ENCODE peak calls at places on chromosomes 3 and 15, in four cellular contexts. X is K562, I is A549, L is H1. A is an unnamed sample.

GRCh38 chr3:22013641-22014040 is 262.6 kb upstream of the ZNF385D start:
- DNase-seq in X (no peak), I (no peak), L (no peak), A (no peak)

GRCh38 chr15:70081612-70082011 is 16.1 kb downstream of the TLE3 start:
- DNase-seq in X (no peak), I (no peak), L (no peak), A (no peak)

GRCh38 chr15:92958105-92958504 is 58.0 kb downstream of the CHD2 start:
- DNase-seq in X (no peak), I (no peak), L (no peak), A (no peak)

GRCh38 chr3:154050216-154050615 is 71.0 kb upstream of the ARHGEF26 start:
- DNase-seq in X (no peak), I (no peak), L (no peak), A (no peak)

GRCh38 chr15:43776718-43777292 is at the start of gene ELL3:
- DNase-seq in X (peak; percentile 60), I (peak; percentile 69), L (no peak), A (peak; percentile 61)

GRCh38 chr3:15903776-15904720 is 106.3 kb upstream of the ANKRD28 start:
- DNase-seq in X (no peak), I (no peak), L (no peak), A (no peak)

GRCh38 chr15:55196011-55196410 is 730 bp downstream of the RSL24D1 start:
- DNase-seq in X (no peak), I (no peak), L (no peak), A (no peak)

GRCh38 chr15:74531144-74531811 is 9.7 kb upstream of the ARID3B start:
- DNase-seq in X (no peak), I (no peak), L (peak; percentile 55), A (no peak)

GRCh38 chr3:118963711-118964110 is 70.9 kb downstream of the IGSF11 start:
- DNase-seq in X (no peak), I (no peak), L (no peak), A (no peak)

GRCh38 chr3:119538772-119539171 is 20.6 kb downstream of the CD80 start:
- DNase-seq in X (no peak), I (no peak), L (no peak), A (no peak)

GRCh38 chr3:155079795-155080546 is at the start of gene MME:
- DNase-seq in X (peak; percentile 18), I (no peak), L (peak; percentile 84), A (peak; percentile 76)

GRCh38 chr3:124701687-124702086 is 28.6 kb upstream of the UMPS start:
- DNase-seq in X (no peak), I (no peak), L (no peak), A (no peak)

DNA sequence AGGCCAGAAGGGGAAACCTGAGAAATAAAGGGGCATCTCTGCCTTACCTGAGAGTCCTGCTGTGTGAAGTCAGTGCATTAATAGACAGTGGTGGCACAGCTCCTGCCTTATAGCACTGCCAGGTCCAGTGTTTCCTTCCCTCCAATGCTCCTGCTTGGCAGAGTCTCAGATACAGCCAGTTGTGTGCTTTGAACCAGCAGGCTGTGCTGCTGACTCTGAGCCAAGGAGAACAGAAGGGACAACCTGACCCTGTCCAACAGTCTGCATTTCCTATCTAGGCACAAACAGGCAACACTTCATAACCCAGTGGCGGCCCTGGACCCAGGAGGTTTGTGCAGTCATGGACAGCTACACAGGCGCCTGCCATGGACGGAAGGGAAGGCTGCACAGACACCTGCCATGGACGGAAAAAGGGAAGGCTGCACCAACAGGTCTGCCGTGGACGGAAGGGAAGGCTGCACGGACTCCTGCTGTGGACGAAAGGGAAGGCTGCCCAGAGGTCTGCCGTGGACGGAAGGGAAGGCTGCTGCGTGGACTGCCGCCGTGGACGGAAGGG is 33.9 kb upstream of the PLXNA1 start:
- DNase-seq in X (no peak), I (no peak), L (no peak), A (no peak)
- TF ChIP-seq RFX5 in X (no peak), I (no peak), L (no peak), A (no peak)

DNA sequence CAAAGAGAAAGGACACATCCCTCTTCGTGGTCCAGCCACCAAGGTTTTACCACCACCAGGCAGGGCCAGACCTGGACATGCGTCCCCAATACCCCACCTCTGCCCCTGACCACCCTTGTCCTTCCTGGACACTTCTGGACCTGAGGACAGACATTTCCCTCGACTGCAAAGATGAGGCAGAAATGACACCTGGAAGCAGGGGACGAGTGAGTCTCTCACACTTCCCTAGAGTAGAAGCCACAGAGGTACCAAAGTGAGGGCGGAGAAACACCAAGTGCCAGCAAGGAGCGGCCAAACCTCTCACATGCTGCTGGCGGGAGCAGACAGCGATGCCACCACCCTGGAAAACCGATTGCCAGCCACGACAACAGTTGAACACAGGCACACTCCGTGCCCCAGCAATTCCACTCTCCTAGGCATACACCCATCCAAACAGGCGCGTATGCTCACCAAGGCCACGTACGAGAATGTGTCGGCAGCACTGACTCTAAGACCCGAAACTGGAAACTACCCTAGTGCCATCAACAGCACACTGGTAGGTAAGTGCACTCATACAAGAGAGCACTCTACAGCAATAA is 207.0 kb upstream of the NSMCE3 start:
- DNase-seq in X (no peak), I (no peak), L (no peak), A (no peak)
- TF ChIP-seq CHD2 in X (no peak), I (no peak), L (no peak), A (no peak)

DNA sequence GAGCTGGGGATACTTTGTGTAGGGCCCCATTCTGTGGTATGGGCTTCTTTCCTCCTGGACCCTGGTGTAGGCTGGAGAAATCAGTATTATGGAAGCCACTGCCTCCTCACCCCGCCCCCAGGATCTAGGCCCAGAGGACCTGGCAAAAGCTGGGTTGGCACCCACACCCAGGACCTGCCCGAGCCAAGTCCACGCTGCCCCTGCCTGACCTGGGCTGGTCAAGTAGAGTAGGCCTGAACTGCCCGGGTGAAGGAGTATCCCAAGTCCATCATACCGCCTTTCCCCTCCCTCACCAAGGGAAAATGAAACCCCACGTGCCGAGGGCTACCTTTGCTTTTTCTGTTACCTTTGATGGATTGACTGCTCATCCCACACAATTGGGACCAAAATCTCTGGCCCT is 37.7 kb upstream of the TRAK1 start:
- DNase-seq in X (no peak), I (no peak), L (no peak), A (no peak)
- TF ChIP-seq RFX5 in X (no peak), I (no peak), L (no peak), A (no peak)

DNA sequence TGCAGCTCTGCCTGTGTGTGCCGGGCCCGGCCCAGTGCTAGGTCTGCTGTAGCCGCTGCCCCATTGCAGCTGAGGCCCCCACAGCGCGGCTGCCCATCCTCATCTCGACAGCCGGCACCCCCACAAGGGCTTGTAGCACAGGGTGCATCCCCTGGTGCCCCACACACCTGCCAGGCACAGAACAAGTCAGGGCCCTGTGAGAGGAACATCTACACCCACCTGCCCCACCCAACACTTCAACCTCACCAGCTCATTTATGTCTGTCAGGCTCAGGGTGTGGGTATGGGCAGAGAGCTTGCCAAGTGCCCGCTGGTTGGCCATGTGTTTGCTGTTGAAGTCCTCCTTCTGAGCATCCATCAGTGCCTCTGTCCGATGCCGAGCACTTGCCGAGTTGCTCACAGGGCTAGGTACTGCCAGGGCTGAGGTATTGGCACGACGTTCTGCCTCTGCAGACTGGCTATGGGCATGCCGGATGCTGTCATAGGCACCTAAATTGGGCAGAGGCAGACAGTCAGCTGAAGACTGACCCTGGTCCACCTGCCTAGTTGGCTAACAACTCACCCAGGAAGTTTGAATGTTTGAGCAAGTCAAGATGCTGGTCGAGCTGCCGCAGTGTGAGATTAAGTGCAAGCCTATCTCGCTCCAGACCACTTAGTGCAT is 2.4 kb upstream of the USP19 start:
- DNase-seq in X (no peak), I (no peak), L (no peak), A (no peak)
- TF ChIP-seq CHD2 in X (no peak), I (no peak), L (no peak), A (no peak)

GRCh38 chr15:66094331-66094730 is 159.2 kb downstream of the MEGF11 start:
- DNase-seq in X (no peak), I (no peak), L (no peak), A (no peak)

GRCh38 chr15:66092053-66092976 is 161.2 kb downstream of the MEGF11 start:
- DNase-seq in X (no peak), I (no peak), L (no peak), A (no peak)

GRCh38 chr15:66085128-66085527 is 168.4 kb downstream of the MEGF11 start:
- DNase-seq in X (no peak), I (peak; percentile 18), L (peak; percentile 79), A (no peak)

GRCh38 chr15:66084704-66085103 is 168.8 kb downstream of the MEGF11 start:
- DNase-seq in X (no peak), I (no peak), L (no peak), A (no peak)

DNA sequence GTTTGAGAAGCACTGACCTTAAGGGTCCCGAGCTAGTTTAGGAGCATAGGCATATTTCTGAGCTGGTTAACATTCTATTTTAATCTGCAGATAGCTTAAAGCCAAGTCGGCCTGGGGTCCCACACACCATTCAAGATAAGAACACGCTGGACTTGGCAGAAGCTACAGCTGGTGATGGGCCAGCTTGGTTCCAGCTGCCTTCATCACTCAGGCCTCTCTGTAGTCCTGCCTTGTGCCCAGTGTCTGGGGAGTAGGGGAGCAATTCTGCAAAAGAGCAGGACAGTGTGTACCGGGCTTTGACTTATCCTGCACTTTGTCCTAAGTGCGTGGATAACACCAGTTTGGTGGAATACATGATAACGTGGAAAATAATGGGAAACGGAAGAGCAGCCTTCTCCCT is 164.5 kb downstream of the MEGF11 start:
- DNase-seq in X (no peak), I (no peak), L (no peak), A (peak; percentile 45)
- TF ChIP-seq RFX5 in X (no peak), I (no peak), L (no peak), A (no peak)

DNA sequence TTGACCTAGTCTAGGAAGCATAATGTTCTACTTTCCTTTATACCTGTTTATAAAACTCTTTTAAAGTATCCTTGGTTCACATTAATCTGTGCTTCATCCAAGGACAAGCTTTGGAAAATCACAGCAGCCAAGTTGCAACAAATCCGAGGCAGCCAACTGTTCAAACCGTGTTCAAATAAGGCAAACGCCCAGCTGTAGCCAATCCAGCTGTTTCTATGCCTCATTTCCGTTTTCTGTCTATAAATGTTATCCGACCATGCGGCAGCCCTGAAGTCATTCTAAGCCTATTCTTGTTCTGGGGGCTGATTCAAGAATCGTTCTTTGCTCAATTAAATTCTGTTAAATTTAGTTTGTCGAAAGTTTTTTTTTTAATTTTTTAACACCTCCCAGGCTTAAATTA is 78.3 kb downstream of the FMN1 start:
- DNase-seq in X (no peak), I (no peak), L (no peak), A (no peak)
- TF ChIP-seq CHD2 in X (no peak), I (no peak), L (no peak), A (no peak)

DNA sequence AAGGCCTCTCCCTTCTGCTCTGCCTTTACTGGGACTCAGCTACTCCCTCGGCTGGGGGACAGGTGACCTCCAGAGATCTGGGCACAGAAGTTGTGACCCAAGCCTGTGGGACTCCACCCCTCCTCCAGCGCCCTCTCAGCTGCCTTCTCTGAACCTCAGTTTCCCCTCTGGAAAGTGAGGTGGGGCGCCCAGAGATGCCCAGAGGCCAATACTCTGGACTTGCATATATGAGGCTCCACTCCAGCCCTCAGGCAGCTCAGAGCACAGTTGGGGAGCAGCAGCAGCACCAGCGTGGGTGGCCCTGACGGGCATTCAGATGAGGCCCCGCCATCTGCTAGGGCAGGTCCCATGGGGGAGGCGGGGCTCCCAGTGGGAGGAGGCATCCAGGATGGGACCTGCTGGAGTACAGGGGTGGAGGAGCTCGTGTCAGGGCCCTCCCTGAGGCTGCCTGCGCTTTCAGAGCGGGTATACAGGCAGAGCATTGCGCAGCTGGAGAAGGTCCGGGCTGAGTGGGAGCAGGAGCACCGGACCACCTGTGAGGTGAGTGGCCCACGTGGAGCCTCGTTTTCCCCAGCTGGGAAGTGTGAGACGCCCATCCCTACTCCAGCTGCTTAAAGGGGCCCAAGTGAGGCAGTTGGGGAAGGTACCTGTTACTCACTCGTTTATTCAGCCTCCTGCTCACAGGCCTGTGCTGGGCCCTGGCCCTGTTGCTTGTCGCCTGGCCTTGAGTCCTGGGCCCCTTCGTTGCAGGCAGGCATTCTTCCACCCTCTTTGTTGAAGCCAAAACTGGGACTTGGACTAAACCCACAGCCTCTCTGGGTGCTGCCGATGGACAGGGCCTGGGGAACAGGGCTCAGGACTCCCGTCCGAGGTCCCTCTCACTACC is 35.4 kb downstream of the PSTPIP1 start:
- DNase-seq in X (peak; percentile 50), I (no peak), L (peak; percentile 68), A (peak; percentile 47)
- TF ChIP-seq RFX5 in X (no peak), I (no peak), L (no peak), A (no peak)

A was measured in SK-N-SH.